ENCODE peak calls at places on chromosomes 13 and 19, in nine cellular contexts. L is HepG2, O is tibial nerve, T is heart left ventricle, I is K562, U is stomach, Q is ovary, G is uterus, V is esophagus muscularis mucosa. D is an unnamed sample.

GRCh38 chr19:13095934-13096890 is 6.4 kb downstream of the LYL1 start:
- DNase-seq in L (peak; percentile 67), O (no peak), T (peak; percentile 46), I (peak; percentile 89), U (no peak), Q (no peak), G (peak; percentile 51), V (no peak), D (no peak)

GRCh38 chr13:29925457-29925856 is 75.0 kb upstream of the UBL3 start:
- DNase-seq in L (peak; percentile 89), O (peak; percentile 45), T (peak; percentile 64), I (no peak), U (peak; percentile 91), Q (peak; percentile 58), G (peak; percentile 73), V (peak; percentile 96), D (peak; percentile 62)

GRCh38 chr13:26468203-26468602 is 89.3 kb upstream of the WASF3 start:
- DNase-seq in L (no peak), O (no peak), T (no peak), I (no peak), U (no peak), Q (no peak), G (no peak), V (peak; percentile 72), D (no peak)

GRCh38 chr13:95099541-95099940 is 201.7 kb downstream of the ABCC4 start:
- DNase-seq in L (peak; percentile 36), O (no peak), T (no peak), I (no peak), U (peak; percentile 57), Q (no peak), G (no peak), V (no peak), D (no peak)

GRCh38 chr19:10828981-10829821 is 6.8 kb downstream of the TMED1 start:
- DNase-seq in L (no peak), O (no peak), T (no peak), I (no peak), U (no peak), Q (no peak), G (no peak), V (no peak), D (no peak)

GRCh38 chr13:49308104-49308875 is 60.6 kb downstream of the CDADC1 start:
- DNase-seq in L (peak; percentile 63), O (peak; percentile 83), T (peak; percentile 78), I (no peak), U (peak; percentile 86), Q (peak; percentile 95), G (peak; percentile 93), V (no peak), D (peak; percentile 85)

GRCh38 chr13:52651880-52652169 is 811 bp upstream of the SUGT1 start:
- DNase-seq in L (no peak), O (no peak), T (no peak), I (no peak), U (no peak), Q (no peak), G (no peak), V (no peak), D (no peak)

GRCh38 chr13:101846701-101847100 is 394.2 kb downstream of the ITGBL1 start:
- DNase-seq in L (no peak), O (no peak), T (no peak), I (no peak), U (no peak), Q (no peak), G (no peak), V (no peak), D (no peak)

GRCh38 chr13:53010374-53011105 is 18.1 kb upstream of the OLFM4 start:
- DNase-seq in L (peak; percentile 4), O (no peak), T (no peak), I (no peak), U (peak; percentile 77), Q (no peak), G (no peak), V (peak; percentile 68), D (no peak)

GRCh38 chr19:5216141-5216847 is 124.3 kb downstream of the PTPRS start:
- DNase-seq in L (no peak), O (no peak), T (no peak), I (no peak), U (no peak), Q (no peak), G (no peak), V (no peak), D (no peak)

GRCh38 chr19:49451430-49452181 is at the start of gene PIH1D1:
- DNase-seq in L (peak; percentile 99), O (peak; percentile 96), T (peak; percentile 96), I (peak; percentile 99), U (peak; percentile 98), Q (peak; percentile 97), G (peak; percentile 96), V (peak; percentile 99), D (peak; percentile 99)
- TF ChIP-seq CTCF in L (peak; percentile 23), O (peak; percentile 21), T (no peak), I (no peak), U (no peak), Q (no peak), G (peak; percentile 26), V (peak; percentile 28), D (peak; percentile 35)

DNA sequence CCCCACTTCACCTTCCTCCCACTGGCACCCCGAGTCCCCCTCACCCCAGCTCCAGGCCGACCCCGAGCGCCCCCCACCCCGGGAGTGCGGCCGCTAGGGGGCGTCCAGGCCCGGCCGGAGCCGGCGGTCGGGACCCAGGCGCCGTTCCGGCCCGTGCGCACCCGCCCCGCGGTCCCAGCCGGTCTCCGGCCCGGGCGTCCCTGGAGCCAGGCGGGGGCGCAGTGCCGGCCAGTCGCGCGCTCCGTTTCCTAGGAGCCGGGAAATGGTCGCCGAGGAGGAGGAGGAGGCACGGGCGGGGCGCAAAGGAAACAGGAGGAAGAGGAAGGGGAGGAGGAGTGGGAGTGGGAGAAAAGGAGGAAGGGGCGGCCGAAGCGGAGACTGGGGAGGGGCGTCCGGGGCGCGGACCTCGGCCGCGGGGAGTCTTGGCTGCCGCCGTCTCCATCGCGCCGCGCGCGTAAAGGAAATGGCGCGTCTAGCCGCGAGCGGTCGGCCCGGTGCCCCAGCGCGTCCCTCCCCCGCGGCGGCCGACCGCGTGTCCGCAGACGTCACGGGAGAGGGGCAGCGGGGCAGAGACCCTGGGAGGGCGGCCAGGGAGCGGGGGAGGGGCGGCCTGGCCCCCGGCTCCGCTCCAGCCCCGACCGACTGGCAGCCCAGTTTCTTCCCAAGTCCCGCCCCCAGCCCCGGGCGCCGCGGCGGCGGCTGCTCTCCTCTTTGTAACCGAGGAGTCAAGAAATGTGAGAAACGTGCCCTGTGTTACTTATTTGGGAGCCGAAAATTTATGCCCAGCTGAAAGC is 1.1 kb upstream of the KCTD15 start:
- DNase-seq in L (peak; percentile 66), O (peak; percentile 39), T (peak; percentile 91), I (peak; percentile 86), U (peak; percentile 85), Q (peak; percentile 87), G (peak; percentile 83), V (no peak), D (peak; percentile 11)
- TF ChIP-seq POLR2A in L (peak; percentile 73), O (peak; percentile 47), T (no peak), I (peak; percentile 77), U (no peak), Q (peak; percentile 66), G (peak; percentile 76), V (no peak), D (peak; percentile 63)

DNA sequence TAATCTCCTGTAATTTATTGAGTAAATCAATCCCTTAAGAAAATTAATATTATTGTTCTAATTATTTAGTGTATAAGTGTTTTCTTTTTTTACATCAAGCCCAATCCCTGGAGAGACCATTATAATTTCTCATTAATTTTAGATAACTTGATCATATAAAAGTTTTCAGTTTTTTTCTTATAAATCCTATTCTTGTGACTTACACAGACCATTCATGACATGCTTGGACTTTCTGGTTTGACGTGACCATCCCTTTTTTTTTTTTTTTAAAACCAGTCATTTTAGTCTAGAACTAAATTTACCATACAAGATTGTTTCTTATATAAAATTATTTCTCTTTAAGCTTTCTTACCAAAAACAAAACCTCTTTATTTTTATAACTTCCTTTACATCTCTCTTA is 5.4 kb upstream of the MTRF1 start:
- DNase-seq in L (no peak), O (no peak), T (no peak), I (peak; percentile 20), U (no peak), Q (no peak), G (no peak), V (no peak), D (no peak)
- H3K9me3 ChIP-seq in L (peaks cover 26% of the 10 kb centered on the region), O (no peaks in the 10 kb centered on the region), T (peaks cover 14% of the 10 kb centered on the region), I (no peaks in the 10 kb centered on the region), U (peaks cover 19% of the 10 kb centered on the region), Q (no peaks in the 10 kb centered on the region), G (no peaks in the 10 kb centered on the region), V (peaks cover 5% of the 10 kb centered on the region), D (no peaks in the 10 kb centered on the region)

DNA sequence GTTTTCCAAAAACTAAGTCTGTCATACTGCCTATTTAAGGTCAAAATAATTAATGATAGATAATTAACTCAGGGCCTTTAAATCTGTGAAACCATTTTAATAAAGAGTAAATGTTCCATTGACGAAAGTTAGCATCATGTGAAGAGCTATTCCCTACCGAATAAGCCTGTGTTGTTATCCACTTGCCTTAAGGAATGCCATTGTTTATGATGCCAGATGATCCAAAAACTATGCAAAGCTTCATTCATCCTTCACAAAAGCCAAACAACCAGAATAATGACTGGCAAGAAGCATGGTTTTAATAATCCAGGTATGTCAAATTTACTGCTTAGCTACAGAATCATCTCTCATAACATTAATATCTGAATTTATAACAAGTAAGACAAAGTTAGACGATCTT is 6.5 kb upstream of the GPC6 start:
- DNase-seq in L (no peak), O (no peak), T (no peak), I (no peak), U (no peak), Q (no peak), G (no peak), V (no peak), D (no peak)
- TF ChIP-seq CTCF in L (no peak), O (no peak), T (no peak), I (no peak), U (no peak), Q (no peak), G (no peak), V (no peak), D (no peak)